ENCODE peak calls at places on chromosomes 11 and 22, in five cellular contexts. Q is H9; A is stimulated activated CD8-positive, alpha-beta memory T cell treated with anti-CD3 and anti-CD28 coated beads, Interleukin-7, amount 100 ng/mL, for 4 hours; X is A172; K is activated T-cell treated with anti-CD3 and anti-CD28 coated beads, Interleukin-2, amount 50 U/mL, for 72 hours. P is an unnamed sample.

GRCh38 chr11:94150056-94150455 is 21.4 kb downstream of the PANX1 start:
- DNase-seq in K (no peak), A (no peak), X (no peak), Q (no peak), P (no peak)

GRCh38 chr22:43451651-43452050 is 39.8 kb downstream of the MPPED1 start:
- DNase-seq in A (no peak), Q (peak), X (no peak), K (no peak), P (no peak)

GRCh38 chr11:34176980-34177319 is 71.5 kb downstream of the NAT10 start:
- DNase-seq in A (no peak), X (no peak), K (no peak), Q (no peak), P (no peak)

GRCh38 chr11:58004664-58005063 is 19.0 kb upstream of the OR9Q1 start:
- DNase-seq in K (no peak), Q (no peak), A (no peak), X (no peak), P (no peak)

GRCh38 chr11:123100378-123101085 is 38.6 kb upstream of the HSPA8 start:
- DNase-seq in A (no peak), K (no peak), Q (no peak), X (no peak), P (no peak)

GRCh38 chr22:23315341-23315917 is 135.1 kb downstream of the BCR start:
- DNase-seq in K (peak), X (peak), A (peak), Q (peak), P (peak)

GRCh38 chr11:122773781-122774266 is 64.5 kb upstream of the CRTAM start:
- DNase-seq in X (no peak), K (no peak), A (no peak), Q (no peak), P (no peak)

GRCh38 chr11:65439331-65440181 is 17.0 kb downstream of the NEAT1 start:
- DNase-seq in A (no peak), X (peak), Q (no peak), K (no peak), P (no peak)

GRCh38 chr22:31891366-31892079 is 52.8 kb upstream of the YWHAH start:
- DNase-seq in K (no peak), X (peak), A (no peak), Q (no peak), P (no peak)

GRCh38 chr22:45549739-45550138 is 47.1 kb downstream of the FBLN1 start:
- DNase-seq in Q (no peak), A (no peak), K (no peak), X (no peak), P (no peak)

GRCh38 chr11:2194877-2195755 is 23.5 kb upstream of the TH start:
- DNase-seq in Q (peak), A (peak), X (no peak), K (peak), P (no peak)

GRCh38 chr11:60870276-60870675 is 2.9 kb downstream of the ZP1 start:
- DNase-seq in A (no peak), X (no peak), K (no peak), Q (no peak), P (no peak)

GRCh38 chr22:37519268-37520195 is at the start of gene CARD10:
- DNase-seq in Q (no peak), X (no peak), K (peak), A (no peak), P (no peak)

GRCh38 chr11:10366568-10367331 is 61.9 kb downstream of the ADM start:
- DNase-seq in X (peak), Q (peak), A (peak), K (peak), P (peak)

GRCh38 chr22:24230911-24231656 is 13.8 kb downstream of the GGT5 start:
- DNase-seq in Q (peak), A (peak), K (peak), X (no peak), P (no peak)

GRCh38 chr11:130315354-130315970 is 745 bp upstream of the ZBTB44 start:
- DNase-seq in Q (peak), A (peak), X (no peak), K (peak), P (no peak)

GRCh38 chr22:27612075-27612474 is 189.5 kb downstream of the MN1 start:
- DNase-seq in K (no peak), Q (no peak), X (no peak), A (no peak), P (no peak)

GRCh38 chr11:17638311-17638710 is 81.1 kb upstream of the MYOD1 start:
- DNase-seq in A (no peak), X (no peak), K (no peak), Q (no peak), P (no peak)

GRCh38 chr22:20020533-20021195 is at the start of gene TANGO2:
- DNase-seq in Q (peak), X (peak), K (peak), A (peak), P (peak)

GRCh38 chr11:12157241-12157661 is 46.9 kb downstream of the MICAL2 start:
- DNase-seq in K (no peak), X (peak), A (no peak), Q (no peak), P (no peak)

GRCh38 chr11:115333106-115333505 is 171.1 kb downstream of the CADM1 start:
- DNase-seq in Q (no peak), A (no peak), X (peak), K (no peak), P (no peak)

GRCh38 chr22:50582562-50583293 is at the start of gene CHKB:
- DNase-seq in A (peak), X (peak), K (peak), Q (peak), P (peak)

GRCh38 chr11:72773291-72773690 is 20.6 kb downstream of the STARD10 start:
- DNase-seq in Q (no peak), A (no peak), K (no peak), X (peak), P (peak)

GRCh38 chr22:27613099-27614089 is 188.2 kb downstream of the MN1 start:
- DNase-seq in X (no peak), K (no peak), A (no peak), Q (no peak), P (no peak)

GRCh38 chr11:25453471-25453870 is 878.5 kb upstream of the ANO3 start:
- DNase-seq in A (no peak), Q (no peak), X (peak), K (no peak), P (no peak)

GRCh38 chr11:61092908-61093763 is 9.2 kb upstream of the CD5 start:
- DNase-seq in K (no peak), X (no peak), Q (no peak), A (no peak), P (no peak)

GRCh38 chr11:111123463-111124398 is 121.8 kb upstream of the POU2AF2 start:
- DNase-seq in K (no peak), Q (no peak), A (no peak), X (no peak), P (no peak)

GRCh38 chr11:16604784-16605439 is 133.5 kb upstream of the C11orf58 start:
- DNase-seq in K (peak), X (no peak), A (no peak), Q (peak), P (peak)

GRCh38 chr22:46788426-46789168 is 26.1 kb downstream of the TBC1D22A start:
- DNase-seq in K (peak), X (no peak), Q (no peak), A (no peak), P (no peak)